ENCODE peak calls at places on chromosomes 5 and 9, in four cellular contexts. N, X, J and Y are unnamed samples. For H3K36me3 and H3K27me3, the result is how much of the 10 kb centered on the place peaks cover.

GRCh38 chr9:89619019-89619418 is 14.2 kb downstream of the GADD45G start:
- DNase-seq in N (no peak), X (no peak), J (no peak), Y (peak)

GRCh38 chr5:103519550-103519949 is 43.0 kb downstream of the NUDT12 start:
- DNase-seq in J (no peak), X (no peak), N (peak), Y (peak)

GRCh38 chr9:125633116-125633743 is 73.8 kb downstream of the MAPKAP1 start:
- DNase-seq in X (no peak), N (peak), J (no peak), Y (no peak)

GRCh38 chr9:108162664-108163063 is 673.1 kb upstream of the KLF4 start:
- DNase-seq in J (no peak), X (no peak), N (no peak), Y (no peak)

GRCh38 chr5:140575309-140575708 is 10.7 kb downstream of the SLC35A4 start:
- DNase-seq in J (peak), N (no peak), X (no peak), Y (peak)

GRCh38 chr5:9468070-9468388 is 77.8 kb downstream of the SEMA5A start:
- DNase-seq in J (no peak), X (no peak), N (peak), Y (peak)

GRCh38 chr5:135264451-135265445 is 134.3 kb downstream of the MACROH2A1 start:
- DNase-seq in X (no peak), N (no peak), J (no peak), Y (no peak)

GRCh38 chr9:135995816-135996215 is 34.6 kb upstream of the UBAC1 start:
- DNase-seq in J (no peak), X (no peak), N (no peak), Y (no peak)

GRCh38 chr5:139638736-139639618 is 9.2 kb upstream of the CXXC5 start:
- DNase-seq in N (peak), J (no peak), X (no peak), Y (peak)

GRCh38 chr5:115070737-115071136 is 99.0 kb downstream of the TRIM36 start:
- DNase-seq in N (no peak), J (no peak), X (no peak), Y (no peak)

GRCh38 chr9:76044420-76044819 is 153.9 kb downstream of the PCSK5 start:
- DNase-seq in X (no peak), J (no peak), N (no peak), Y (no peak)

GRCh38 chr9:107945961-107946360 is 456.4 kb upstream of the KLF4 start:
- DNase-seq in X (no peak), J (no peak), N (no peak), Y (no peak)

GRCh38 chr5:105688227-105688807 is 1982.4 kb downstream of the EFNA5 start:
- DNase-seq in X (no peak), J (no peak), N (no peak), Y (peak)

GRCh38 chr9:81690251-81690851 is 1.0 kb upstream of the TLE1 start:
- DNase-seq in N (peak), J (peak), X (no peak), Y (peak)

GRCh38 chr5:181047921-181048320 is 7.9 kb downstream of the BTNL9 start:
- DNase-seq in J (no peak), X (no peak), N (no peak), Y (no peak)

GRCh38 chr5:57402761-57403160 is 79.8 kb downstream of the ACTBL2 start:
- DNase-seq in J (no peak), N (no peak), X (no peak), Y (no peak)

GRCh38 chr5:126919566-126919965 is 110.8 kb downstream of the MARCHF3 start:
- DNase-seq in J (peak), X (no peak), N (no peak), Y (no peak)

DNA sequence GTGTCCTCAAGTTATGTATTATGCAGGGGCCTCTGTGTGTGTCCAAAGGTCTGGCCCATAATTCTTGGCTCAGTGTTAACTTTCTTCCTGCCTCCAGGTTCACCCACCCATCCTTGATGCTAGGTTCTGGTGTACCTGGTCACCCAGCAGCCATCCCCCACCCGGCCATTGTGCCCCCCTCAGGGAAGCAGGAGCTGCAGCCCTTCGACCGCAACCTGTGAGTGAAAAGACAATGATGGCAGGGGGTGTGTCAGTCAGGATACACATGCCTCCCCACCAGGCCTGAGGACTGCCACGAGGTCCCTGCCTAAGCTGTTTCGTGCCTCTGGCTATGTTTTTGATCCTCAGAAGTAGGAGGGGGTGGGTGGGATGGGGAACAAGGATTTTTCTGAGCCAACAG is 27.6 kb downstream of the TCF7 start:
- DNase-seq in X (no peak), J (no peak), N (peak), Y (peak)
- H3K36me3 ChIP-seq in X (half or more), J (half or more), N (under half), Y (under half)

DNA sequence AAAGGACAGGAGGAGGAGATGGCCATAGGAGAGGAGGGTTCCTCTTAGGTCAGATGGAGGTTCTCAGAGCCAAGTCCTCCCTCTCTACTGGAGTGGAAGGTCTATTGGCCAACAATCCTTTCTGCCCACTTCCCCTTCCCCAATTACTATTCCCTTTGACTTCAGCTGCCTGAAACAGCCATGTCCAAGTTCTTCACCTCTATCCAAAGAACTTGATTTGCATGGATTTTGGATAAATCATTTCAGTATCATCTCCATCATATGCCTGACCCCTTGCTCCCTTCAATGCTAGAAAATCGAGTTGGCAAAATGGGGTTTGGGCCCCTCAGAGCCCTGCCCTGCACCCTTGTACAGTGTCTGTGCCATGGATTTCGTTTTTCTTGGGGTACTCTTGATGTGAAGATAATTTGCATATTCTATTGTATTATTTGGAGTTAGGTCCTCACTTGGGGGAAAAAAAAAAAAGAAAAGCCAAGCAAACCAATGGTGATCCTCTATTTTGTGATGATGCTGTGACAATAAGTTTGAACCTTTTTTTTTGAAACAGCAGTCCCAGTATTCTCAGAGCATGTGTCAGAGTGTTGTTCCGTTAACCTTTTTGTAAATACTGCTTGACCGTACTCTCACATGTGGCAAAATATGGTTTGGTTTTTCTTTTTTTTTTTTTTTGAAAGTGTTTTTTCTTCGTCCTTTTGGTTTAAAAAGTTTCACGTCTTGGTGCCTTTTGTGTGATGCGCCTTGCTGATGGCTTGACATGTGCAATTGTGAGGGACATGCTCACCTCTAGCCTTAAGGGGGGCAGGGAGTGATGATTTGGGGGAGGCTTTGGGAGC is 3.1 kb downstream of the EGR1 start:
- DNase-seq in X (no peak), J (no peak), N (peak), Y (no peak)
- H3K4me3 ChIP-seq in X (no peak), J (peak), N (no peak), Y (no peak)

GRCh38 chr5:173238312-173239232 is 3.6 kb upstream of the NKX2-5 start:
- DNase-seq in N (no peak), X (no peak), J (no peak), Y (peak)
- H3K27me3 ChIP-seq in N (half or more), X (half or more), J (half or more), Y (half or more)

DNA sequence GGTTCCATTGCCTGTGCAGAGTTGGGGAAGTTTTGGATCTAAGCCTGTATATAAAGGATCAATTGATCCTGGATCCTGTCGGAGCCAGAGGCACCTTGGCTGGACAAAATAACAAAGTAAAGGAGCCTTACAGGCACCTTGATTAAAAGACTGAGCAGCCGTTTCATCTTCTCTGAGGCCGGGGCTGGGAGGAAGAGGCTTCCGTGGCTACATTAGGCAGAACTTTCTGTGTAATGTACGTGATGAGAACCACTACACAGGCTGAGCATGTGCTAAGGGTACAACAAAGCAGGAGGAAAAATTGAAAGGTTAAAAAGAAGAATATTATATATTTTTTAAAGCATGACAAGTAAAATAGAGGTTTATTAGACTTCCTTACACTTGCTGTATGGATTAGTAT is 37.0 kb downstream of the IL31RA start:
- DNase-seq in N (no peak), X (no peak), J (no peak), Y (no peak)
- H3K36me3 ChIP-seq in N (under half), X (under half), J (under half), Y (under half)

GRCh38 chr9:34157308-34157707 is 21.5 kb upstream of the UBAP1 start:
- DNase-seq in J (no peak), X (no peak), N (no peak), Y (no peak)

GRCh38 chr9:34163439-34163838 is 15.4 kb upstream of the UBAP1 start:
- DNase-seq in J (no peak), X (no peak), N (no peak), Y (no peak)

GRCh38 chr9:34157898-34158297 is 20.9 kb upstream of the UBAP1 start:
- DNase-seq in J (no peak), X (no peak), N (no peak), Y (no peak)

GRCh38 chr9:34154052-34154451 is 24.8 kb upstream of the UBAP1 start:
- DNase-seq in X (no peak), J (no peak), N (no peak), Y (no peak)

GRCh38 chr9:34158362-34158869 is 20.4 kb upstream of the UBAP1 start:
- DNase-seq in N (peak), J (no peak), X (no peak), Y (no peak)
- H3K4me3 ChIP-seq in N (no peak), J (no peak), X (no peak), Y (no peak)

DNA sequence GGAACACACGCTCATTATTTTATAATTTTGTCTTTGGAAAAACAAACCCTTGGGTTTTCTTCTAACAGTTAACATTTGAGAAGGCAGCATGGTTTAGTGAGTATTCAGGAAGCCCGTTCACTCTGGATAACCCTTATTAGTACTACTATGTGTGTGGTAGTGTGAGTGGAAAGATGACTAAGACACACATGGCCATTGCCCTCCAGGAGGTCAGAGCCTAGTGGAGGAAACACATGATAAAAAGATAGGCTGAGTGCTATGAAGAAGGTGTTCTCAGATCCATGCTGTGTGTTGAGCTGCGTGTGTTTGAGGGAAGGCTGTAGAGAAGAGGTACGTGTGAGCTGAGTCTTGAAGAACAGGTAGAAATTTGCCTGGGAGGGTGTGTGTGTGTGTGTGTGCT is 8.4 kb downstream of the C5orf47 start:
- DNase-seq in J (no peak), X (no peak), N (no peak), Y (no peak)
- H3K27me3 ChIP-seq in J (under half), X (under half), N (under half), Y (under half)

DNA sequence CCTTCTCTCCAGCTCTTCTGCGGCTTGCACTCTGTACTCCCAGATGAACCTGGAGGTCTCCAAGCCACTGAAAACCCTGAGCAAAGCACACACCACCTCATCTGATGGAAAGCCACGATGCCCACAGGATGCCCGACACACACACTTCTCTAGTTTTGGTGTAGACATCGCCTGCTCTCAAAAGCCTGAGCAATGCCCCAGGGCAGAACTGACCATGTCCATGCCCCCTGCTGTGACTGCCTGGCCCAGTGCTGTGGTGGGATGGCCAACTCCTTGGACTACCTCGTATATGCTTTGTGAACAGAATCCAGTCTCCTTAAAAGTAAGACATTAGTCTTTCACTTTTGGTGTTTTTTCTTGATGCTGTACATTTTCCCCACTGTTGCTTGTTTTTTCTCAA is 81.2 kb downstream of the SPTLC1 start:
- DNase-seq in N (no peak), X (no peak), J (no peak), Y (no peak)
- H3K36me3 ChIP-seq in N (under half), X (under half), J (half or more), Y (under half)

GRCh38 chr5:149062371-149063016 is 368 bp downstream of the SH3TC2 start:
- DNase-seq in J (peak), X (no peak), N (peak), Y (no peak)
- H3K4me3 ChIP-seq in J (no peak), X (no peak), N (no peak), Y (no peak)

GRCh38 chr5:168790691-168791230 is 211.6 kb upstream of the PANK3 start:
- DNase-seq in N (peak), X (no peak), J (no peak), Y (no peak)
- H3K27me3 ChIP-seq in N (under half), X (under half), J (under half), Y (under half)

GRCh38 chr5:113378081-113378480 is 56.7 kb downstream of the TSSK1B start:
- DNase-seq in X (peak), N (no peak), J (no peak), Y (no peak)
- H3K36me3 ChIP-seq in X (under half), N (under half), J (under half), Y (under half)